ENCODE peak calls at places on chromosome 18, in four cellular contexts. H is occipital lobe, E is AG09309, R is NCI-H2107. Y is an unnamed sample.

GRCh38 chr18:59801576-59801975 is 98.2 kb upstream of the PMAIP1 start:
- DNase-seq in E (no peak), H (no peak), R (no peak), Y (no peak)

GRCh38 chr18:56639094-56639361 is 636 bp upstream of the TXNL1 start:
- DNase-seq in E (no peak), R (no peak), H (no peak), Y (no peak)

GRCh38 chr18:23340661-23341060 is 112.4 kb upstream of the RIOK3 start:
- DNase-seq in E (no peak), H (no peak), R (no peak), Y (no peak)

GRCh38 chr18:78739115-78739514 is 240.5 kb upstream of the SALL3 start:
- DNase-seq in H (no peak), E (no peak), R (no peak), Y (no peak)

GRCh38 chr18:41395695-41396094 is 559.3 kb upstream of the PIK3C3 start:
- DNase-seq in H (no peak), R (no peak), E (no peak), Y (no peak)

GRCh38 chr18:9771977-9772660 is 64.0 kb downstream of the RAB31 start:
- DNase-seq in E (no peak), H (no peak), R (no peak), Y (no peak)

GRCh38 chr18:7512326-7512725 is 54.8 kb upstream of the PTPRM start:
- DNase-seq in R (no peak), H (no peak), E (peak), Y (no peak)

GRCh38 chr18:24014062-24014985 is at the start of gene TTC39C:
- DNase-seq in H (peak), E (no peak), R (no peak), Y (peak)

GRCh38 chr18:62400916-62401315 is 75.8 kb downstream of the TNFRSF11A start:
- DNase-seq in E (no peak), R (no peak), H (no peak), Y (no peak)

GRCh38 chr18:46917808-46918600 is 602 bp downstream of the KATNAL2 start:
- DNase-seq in R (no peak), E (no peak), H (no peak), Y (no peak)

GRCh38 chr18:40249390-40250080 is 1705.5 kb upstream of the PIK3C3 start:
- DNase-seq in H (no peak), E (no peak), R (no peak), Y (no peak)

GRCh38 chr18:24009651-24010333 is 4.8 kb upstream of the TTC39C start:
- DNase-seq in E (no peak), H (no peak), R (peak), Y (peak)

GRCh38 chr18:23105581-23106219 is 29.6 kb upstream of the CABLES1 start:
- DNase-seq in R (no peak), E (no peak), H (no peak), Y (no peak)

GRCh38 chr18:74797577-74798151 is 200.0 kb downstream of the ZNF407 start:
- DNase-seq in R (no peak), H (no peak), E (no peak), Y (no peak)

GRCh38 chr18:6547476-6547875 is 132.8 kb upstream of the L3MBTL4 start:
- DNase-seq in H (no peak), E (no peak), R (no peak), Y (no peak)

GRCh38 chr18:32405588-32405987 is 65.1 kb downstream of the GAREM1 start:
- DNase-seq in E (no peak), H (no peak), R (no peak), Y (no peak)

GRCh38 chr18:35064291-35064690 is 23.1 kb downstream of the MAPRE2 start:
- DNase-seq in H (no peak), E (no peak), R (no peak), Y (no peak)

GRCh38 chr18:48227206-48227605 is 182.0 kb downstream of the ZBTB7C start:
- DNase-seq in H (no peak), R (no peak), E (no peak), Y (no peak)

GRCh38 chr18:70420151-70420898 is 131.5 kb downstream of the SOCS6 start:
- DNase-seq in H (no peak), R (no peak), E (peak), Y (no peak)

GRCh38 chr18:64100136-64100922 is 48.6 kb downstream of the LINC00305 start:
- DNase-seq in H (no peak), E (no peak), R (peak), Y (no peak)

GRCh38 chr18:3514312-3515216 is 64.6 kb downstream of the TGIF1 start:
- DNase-seq in H (no peak), R (no peak), E (peak), Y (no peak)

GRCh38 chr18:22902093-22902492 is 31.0 kb upstream of the RBBP8 start:
- DNase-seq in H (no peak), R (no peak), E (no peak), Y (no peak)

GRCh38 chr18:50726960-50727589 is 92.7 kb downstream of the MRO start:
- DNase-seq in E (no peak), H (peak), R (no peak), Y (no peak)

GRCh38 chr18:31102020-31102684 is at the start of gene DSC2:
- DNase-seq in R (no peak), E (no peak), H (no peak), Y (no peak)

GRCh38 chr18:62281684-62282083 is 43.4 kb upstream of the TNFRSF11A start:
- DNase-seq in H (no peak), E (peak), R (no peak), Y (no peak)

GRCh38 chr18:74459877-74460276 is 2.8 kb upstream of the DIPK1C start:
- DNase-seq in H (no peak), E (no peak), R (no peak), Y (no peak)

GRCh38 chr18:36169938-36170337 is 17.4 kb upstream of the MOCOS start:
- DNase-seq in H (no peak), R (no peak), E (no peak), Y (no peak)

Y was measured in B cell.